ENCODE peak calls at places on chromosomes 11 and 22, in seven cellular contexts. One of them, this sample, is unnamed.

GRCh38 chr11:65786786-65787636 is at the start of gene OVOL1:
- DNase-seq in CD4-positive, alpha-beta T cell: no peak
- DNase-seq in activated gamma-delta T cell: no peak
- DNase-seq in cardiac muscle cell: no peak
- DNase-seq in amniotic epithelial cell: no peak
- DNase-seq in LoVo: peak; percentile 85
- DNase-seq in activated CD4-positive, alpha-beta T cell treated with anti-CD3 and anti-CD28 coated beads, Interleukin-2, amount 50 U/mL, for 1 hour: peak; percentile 25
- DNase-seq in this sample: peak; percentile 68

GRCh38 chr11:57460756-57461749 is 725 bp downstream of the RTN4RL2 start:
- DNase-seq in CD4-positive, alpha-beta T cell: no peak
- DNase-seq in activated gamma-delta T cell: no peak
- DNase-seq in cardiac muscle cell: no peak
- DNase-seq in amniotic epithelial cell: no peak
- DNase-seq in LoVo: no peak
- DNase-seq in activated CD4-positive, alpha-beta T cell treated with anti-CD3 and anti-CD28 coated beads, Interleukin-2, amount 50 U/mL, for 1 hour: no peak
- DNase-seq in this sample: peak; percentile 4

GRCh38 chr11:110071197-110071596 is 22.0 kb upstream of the ZC3H12C start:
- DNase-seq in CD4-positive, alpha-beta T cell: no peak
- DNase-seq in activated gamma-delta T cell: no peak
- DNase-seq in cardiac muscle cell: no peak
- DNase-seq in amniotic epithelial cell: no peak
- DNase-seq in LoVo: no peak
- DNase-seq in activated CD4-positive, alpha-beta T cell treated with anti-CD3 and anti-CD28 coated beads, Interleukin-2, amount 50 U/mL, for 1 hour: no peak
- DNase-seq in this sample: no peak

GRCh38 chr11:19605500-19606371 is 106.9 kb upstream of the NAV2 start:
- DNase-seq in CD4-positive, alpha-beta T cell: no peak
- DNase-seq in activated gamma-delta T cell: no peak
- DNase-seq in cardiac muscle cell: no peak
- DNase-seq in amniotic epithelial cell: peak; percentile 39
- DNase-seq in LoVo: no peak
- DNase-seq in activated CD4-positive, alpha-beta T cell treated with anti-CD3 and anti-CD28 coated beads, Interleukin-2, amount 50 U/mL, for 1 hour: no peak
- DNase-seq in this sample: no peak

GRCh38 chr11:69486056-69486772 is 4.8 kb downstream of the LINC01488 start:
- DNase-seq in CD4-positive, alpha-beta T cell: no peak
- DNase-seq in activated gamma-delta T cell: no peak
- DNase-seq in cardiac muscle cell: no peak
- DNase-seq in amniotic epithelial cell: no peak
- DNase-seq in LoVo: no peak
- DNase-seq in activated CD4-positive, alpha-beta T cell treated with anti-CD3 and anti-CD28 coated beads, Interleukin-2, amount 50 U/mL, for 1 hour: no peak
- DNase-seq in this sample: no peak

GRCh38 chr11:115941044-115941443 is 436.8 kb upstream of the CADM1 start:
- DNase-seq in CD4-positive, alpha-beta T cell: no peak
- DNase-seq in activated gamma-delta T cell: no peak
- DNase-seq in cardiac muscle cell: no peak
- DNase-seq in amniotic epithelial cell: no peak
- DNase-seq in LoVo: no peak
- DNase-seq in activated CD4-positive, alpha-beta T cell treated with anti-CD3 and anti-CD28 coated beads, Interleukin-2, amount 50 U/mL, for 1 hour: no peak
- DNase-seq in this sample: no peak

GRCh38 chr11:34028407-34028804 is 23.1 kb upstream of the CAPRIN1 start:
- DNase-seq in CD4-positive, alpha-beta T cell: no peak
- DNase-seq in activated gamma-delta T cell: no peak
- DNase-seq in cardiac muscle cell: no peak
- DNase-seq in amniotic epithelial cell: no peak
- DNase-seq in LoVo: peak; percentile 19
- DNase-seq in activated CD4-positive, alpha-beta T cell treated with anti-CD3 and anti-CD28 coated beads, Interleukin-2, amount 50 U/mL, for 1 hour: no peak
- DNase-seq in this sample: no peak

GRCh38 chr22:32905400-32905799 is 103.9 kb downstream of the TIMP3 start:
- DNase-seq in CD4-positive, alpha-beta T cell: no peak
- DNase-seq in activated gamma-delta T cell: no peak
- DNase-seq in cardiac muscle cell: peak; percentile 62
- DNase-seq in amniotic epithelial cell: peak; percentile 27
- DNase-seq in LoVo: no peak
- DNase-seq in activated CD4-positive, alpha-beta T cell treated with anti-CD3 and anti-CD28 coated beads, Interleukin-2, amount 50 U/mL, for 1 hour: no peak
- DNase-seq in this sample: no peak

GRCh38 chr11:128042290-128042751 is 545.0 kb downstream of the ETS1 start:
- DNase-seq in CD4-positive, alpha-beta T cell: no peak
- DNase-seq in activated gamma-delta T cell: no peak
- DNase-seq in cardiac muscle cell: peak; percentile 7
- DNase-seq in amniotic epithelial cell: no peak
- DNase-seq in LoVo: no peak
- DNase-seq in activated CD4-positive, alpha-beta T cell treated with anti-CD3 and anti-CD28 coated beads, Interleukin-2, amount 50 U/mL, for 1 hour: no peak
- DNase-seq in this sample: no peak

This sample was measured in NCI-H748 treated with DMSO at 0.1 percent for 48 hours.